ENCODE peak calls at places on chromosomes 16 and 17, in four cellular contexts. One of them, this sample, is unnamed. For H3K4me1, the result is how much of the 10 kb centered on the place peaks cover.

GRCh38 chr17:65942592-65942991 is 249.3 kb downstream of the CEP112 start:
- DNase-seq in lung: no peak
- DNase-seq in PC-9: no peak
- DNase-seq in aorta: no peak
- DNase-seq in this sample: no peak

GRCh38 chr17:63561819-63562218 is 11.5 kb downstream of the DCAF7 start:
- DNase-seq in PC-9: no peak
- DNase-seq in aorta: no peak
- DNase-seq in lung: no peak
- DNase-seq in this sample: no peak

GRCh38 chr16:87747626-87748025 is 18.2 kb downstream of the KLHDC4 start:
- DNase-seq in aorta: no peak
- DNase-seq in PC-9: no peak
- DNase-seq in lung: no peak
- DNase-seq in this sample: no peak

GRCh38 chr17:40485851-40486512 is 15.4 kb downstream of the TNS4 start:
- DNase-seq in PC-9: peak
- DNase-seq in lung: no peak
- DNase-seq in aorta: no peak
- DNase-seq in this sample: peak

GRCh38 chr17:72173475-72174116 is 52.8 kb downstream of the SOX9 start:
- DNase-seq in aorta: no peak
- DNase-seq in PC-9: no peak
- DNase-seq in lung: no peak
- DNase-seq in this sample: no peak

GRCh38 chr16:77076839-77077238 is 114.2 kb upstream of the MON1B start:
- DNase-seq in aorta: no peak
- DNase-seq in lung: no peak
- DNase-seq in PC-9: no peak
- DNase-seq in this sample: no peak

GRCh38 chr17:80348551-80349436 is 66.2 kb upstream of the ENDOV start:
- DNase-seq in aorta: no peak
- DNase-seq in lung: no peak
- DNase-seq in PC-9: no peak
- DNase-seq in this sample: no peak

GRCh38 chr17:549197-550040 is 165.2 kb downstream of the VPS53 start:
- DNase-seq in aorta: no peak
- DNase-seq in PC-9: no peak
- DNase-seq in lung: no peak
- DNase-seq in this sample: no peak

GRCh38 chr17:82461827-82462524 is 3.4 kb downstream of the NARF start:
- DNase-seq in PC-9: peak
- DNase-seq in lung: no peak
- DNase-seq in aorta: no peak
- DNase-seq in this sample: no peak

GRCh38 chr17:7263071-7263800 is 958 bp upstream of the CLDN7 start:
- DNase-seq in aorta: no peak
- DNase-seq in PC-9: peak
- DNase-seq in lung: peak
- DNase-seq in this sample: no peak

GRCh38 chr16:17847234-17847795 is 376.6 kb upstream of the XYLT1 start:
- DNase-seq in PC-9: no peak
- DNase-seq in aorta: no peak
- DNase-seq in lung: no peak
- DNase-seq in this sample: no peak

GRCh38 chr17:28507567-28508195 is 1.5 kb downstream of the FOXN1 start:
- DNase-seq in PC-9: no peak
- DNase-seq in aorta: no peak
- DNase-seq in lung: no peak
- DNase-seq in this sample: peak

GRCh38 chr16:80463303-80463702 is 77.5 kb upstream of the DYNLRB2 start:
- DNase-seq in lung: no peak
- DNase-seq in PC-9: no peak
- DNase-seq in aorta: no peak
- DNase-seq in this sample: no peak

GRCh38 chr16:68265078-68265925 is 976 bp downstream of the SLC7A6 start:
- DNase-seq in lung: peak
- DNase-seq in aorta: peak
- DNase-seq in PC-9: peak
- DNase-seq in this sample: peak

GRCh38 chr16:58515871-58516767 is 802 bp downstream of the SETD6 start:
- DNase-seq in PC-9: peak
- DNase-seq in lung: no peak
- DNase-seq in aorta: peak
- DNase-seq in this sample: no peak

GRCh38 chr17:58391302-58391984 is 25.9 kb downstream of the RNF43 start:
- DNase-seq in aorta: no peak
- DNase-seq in PC-9: peak
- DNase-seq in lung: peak
- DNase-seq in this sample: peak

GRCh38 chr17:4837471-4838305 is 4.5 kb downstream of the MINK1 start:
- DNase-seq in lung: no peak
- DNase-seq in aorta: no peak
- DNase-seq in PC-9: no peak
- DNase-seq in this sample: no peak
- H3K4me1 ChIP-seq in lung: under half
- H3K4me1 ChIP-seq in aorta: under half
- H3K4me1 ChIP-seq in PC-9: under half
- H3K4me1 ChIP-seq in this sample: under half

GRCh38 chr16:4570688-4571321 is 14.7 kb downstream of the C16orf96 start:
- DNase-seq in aorta: no peak
- DNase-seq in PC-9: no peak
- DNase-seq in lung: no peak
- DNase-seq in this sample: no peak
- H3K4me3 ChIP-seq in aorta: no peak
- H3K4me3 ChIP-seq in PC-9: no peak
- H3K4me3 ChIP-seq in lung: no peak
- H3K4me3 ChIP-seq in this sample: no peak

DNA sequence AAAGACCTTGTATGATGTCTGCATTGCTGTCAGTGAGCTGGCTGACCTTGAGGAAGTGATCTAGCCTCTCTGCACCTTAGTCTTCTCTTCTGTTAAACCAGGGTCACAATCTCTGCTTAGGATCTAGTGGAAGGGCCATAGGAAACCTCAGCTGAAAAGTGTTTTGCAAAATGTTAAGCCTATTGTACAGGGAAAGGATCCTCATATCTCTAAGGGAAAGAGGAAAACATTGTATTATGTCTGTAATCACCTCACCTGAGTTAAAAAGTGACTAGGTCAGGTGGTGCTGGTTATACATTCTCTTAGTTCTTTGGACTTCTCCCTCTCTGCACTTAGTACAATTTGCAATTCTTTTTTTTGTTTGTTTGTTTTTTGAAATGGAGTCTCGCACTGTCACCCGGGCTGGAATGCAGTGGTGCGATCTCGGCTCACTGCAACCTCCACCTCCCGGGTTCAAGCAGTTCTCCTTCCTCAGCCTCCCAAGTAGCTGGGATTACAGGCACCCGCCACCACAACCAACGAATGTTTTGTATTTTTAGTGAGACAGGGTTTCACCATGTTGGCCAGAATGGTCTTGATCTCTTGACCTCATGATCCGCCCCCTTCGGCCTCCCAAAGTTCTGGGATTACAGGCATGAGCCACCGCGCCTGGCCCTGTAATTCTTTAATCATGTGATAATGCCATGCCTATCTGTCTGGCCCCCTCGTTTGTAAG is 2.0 kb upstream of the SEPHS2 start:
- DNase-seq in PC-9: no peak
- DNase-seq in lung: no peak
- DNase-seq in aorta: no peak
- DNase-seq in this sample: no peak
- H3K4me1 ChIP-seq in PC-9: under half
- H3K4me1 ChIP-seq in lung: under half
- H3K4me1 ChIP-seq in aorta: under half
- H3K4me1 ChIP-seq in this sample: under half

GRCh38 chr17:30324723-30325122 is 9.1 kb downstream of the TMIGD1 start:
- DNase-seq in lung: no peak
- DNase-seq in aorta: no peak
- DNase-seq in PC-9: no peak
- DNase-seq in this sample: no peak
- H3K4me3 ChIP-seq in lung: no peak
- H3K4me3 ChIP-seq in aorta: no peak
- H3K4me3 ChIP-seq in PC-9: no peak
- H3K4me3 ChIP-seq in this sample: no peak

DNA sequence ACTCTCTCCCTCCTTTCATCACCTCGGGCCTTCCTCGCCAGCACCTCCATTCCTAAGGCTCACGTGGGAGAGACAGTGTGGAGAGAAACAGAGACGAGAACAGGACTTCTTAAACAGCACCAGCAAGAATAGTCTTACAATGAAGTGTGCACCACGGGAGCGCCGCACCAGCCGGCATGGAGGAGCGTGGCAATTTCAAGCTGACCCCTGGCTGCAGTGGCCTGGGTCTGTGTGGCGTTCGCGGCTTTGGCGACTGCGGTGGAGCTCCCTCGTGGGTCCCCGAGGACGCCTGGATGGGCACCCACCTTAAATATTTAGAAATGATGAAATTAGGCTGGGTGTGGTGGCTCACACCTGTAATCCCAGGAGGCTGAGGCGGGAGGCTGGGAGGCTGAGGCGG is 20.5 kb upstream of the MED9 start:
- DNase-seq in lung: no peak
- DNase-seq in aorta: no peak
- DNase-seq in PC-9: no peak
- DNase-seq in this sample: no peak
- H3K4me1 ChIP-seq in lung: under half
- H3K4me1 ChIP-seq in aorta: under half
- H3K4me1 ChIP-seq in PC-9: under half
- H3K4me1 ChIP-seq in this sample: under half

GRCh38 chr17:48596735-48597491 is 3.3 kb upstream of the HOXB5 start:
- DNase-seq in aorta: no peak
- DNase-seq in lung: no peak
- DNase-seq in PC-9: no peak
- DNase-seq in this sample: no peak
- H3K4me3 ChIP-seq in aorta: peak
- H3K4me3 ChIP-seq in lung: peak
- H3K4me3 ChIP-seq in PC-9: no peak
- H3K4me3 ChIP-seq in this sample: no peak

GRCh38 chr17:19650826-19651225 is 2.3 kb downstream of the ALDH3A2 start:
- DNase-seq in PC-9: no peak
- DNase-seq in lung: no peak
- DNase-seq in aorta: no peak
- DNase-seq in this sample: no peak
- H3K4me1 ChIP-seq in PC-9: under half
- H3K4me1 ChIP-seq in lung: under half
- H3K4me1 ChIP-seq in aorta: under half
- H3K4me1 ChIP-seq in this sample: under half

GRCh38 chr16:70433456-70434103 is 5.3 kb downstream of the ST3GAL2 start:
- DNase-seq in lung: peak
- DNase-seq in PC-9: no peak
- DNase-seq in aorta: peak
- DNase-seq in this sample: no peak
- H3K4me3 ChIP-seq in lung: no peak
- H3K4me3 ChIP-seq in PC-9: no peak
- H3K4me3 ChIP-seq in aorta: no peak
- H3K4me3 ChIP-seq in this sample: no peak

GRCh38 chr17:46159686-46160085 is 33.5 kb downstream of the KANSL1 start:
- DNase-seq in lung: no peak
- DNase-seq in aorta: no peak
- DNase-seq in PC-9: no peak
- DNase-seq in this sample: no peak

GRCh38 chr17:46162871-46163270 is 30.4 kb downstream of the KANSL1 start:
- DNase-seq in PC-9: no peak
- DNase-seq in aorta: no peak
- DNase-seq in lung: no peak
- DNase-seq in this sample: no peak

GRCh38 chr17:46158323-46159296 is 34.6 kb downstream of the KANSL1 start:
- DNase-seq in lung: no peak
- DNase-seq in PC-9: no peak
- DNase-seq in aorta: no peak
- DNase-seq in this sample: no peak

GRCh38 chr17:46157443-46158107 is 35.7 kb downstream of the KANSL1 start:
- DNase-seq in PC-9: no peak
- DNase-seq in lung: no peak
- DNase-seq in aorta: no peak
- DNase-seq in this sample: no peak

DNA sequence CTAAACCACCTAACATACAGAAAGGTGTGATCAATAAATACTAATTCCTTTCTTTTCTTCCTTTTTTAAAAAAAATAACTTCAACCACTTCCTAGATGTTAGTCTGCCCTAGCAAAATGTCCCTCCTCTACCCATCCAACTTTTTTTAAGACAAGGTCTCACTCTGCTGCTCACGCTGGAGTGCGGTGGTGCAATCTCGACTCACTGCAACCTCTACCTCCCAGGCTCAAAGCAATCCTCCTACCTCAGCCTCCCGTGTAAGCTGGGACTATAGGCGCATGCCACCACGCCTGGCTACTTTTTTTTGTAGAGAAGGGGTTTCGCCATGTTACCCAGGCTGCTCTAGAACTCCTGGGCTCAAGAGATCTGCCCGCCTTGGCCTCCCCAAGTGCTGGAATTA is 33.1 kb downstream of the KANSL1 start:
- DNase-seq in PC-9: no peak
- DNase-seq in lung: no peak
- DNase-seq in aorta: no peak
- DNase-seq in this sample: no peak
- H3K4me1 ChIP-seq in PC-9: under half
- H3K4me1 ChIP-seq in lung: under half
- H3K4me1 ChIP-seq in aorta: under half
- H3K4me1 ChIP-seq in this sample: under half

GRCh38 chr17:44687752-44688151 is 1.8 kb downstream of the CCDC43 start:
- DNase-seq in aorta: no peak
- DNase-seq in lung: no peak
- DNase-seq in PC-9: no peak
- DNase-seq in this sample: no peak

GRCh38 chr17:44688675-44689491 is 693 bp downstream of the CCDC43 start:
- DNase-seq in aorta: no peak
- DNase-seq in PC-9: no peak
- DNase-seq in lung: no peak
- DNase-seq in this sample: no peak

GRCh38 chr17:44693609-44694008 is 4.0 kb upstream of the CCDC43 start:
- DNase-seq in PC-9: no peak
- DNase-seq in lung: no peak
- DNase-seq in aorta: no peak
- DNase-seq in this sample: no peak

GRCh38 chr17:44689492-44690217 is at the start of gene CCDC43:
- DNase-seq in PC-9: peak
- DNase-seq in lung: peak
- DNase-seq in aorta: peak
- DNase-seq in this sample: peak

GRCh38 chr17:44688200-44688599 is 1.4 kb downstream of the CCDC43 start:
- DNase-seq in lung: no peak
- DNase-seq in aorta: no peak
- DNase-seq in PC-9: no peak
- DNase-seq in this sample: no peak
- H3K4me3 ChIP-seq in lung: no peak
- H3K4me3 ChIP-seq in aorta: no peak
- H3K4me3 ChIP-seq in PC-9: peak
- H3K4me3 ChIP-seq in this sample: no peak

This sample was measured in prostate gland.